ENCODE peak calls at places on chromosomes 13 and 19, in ten cellular contexts. T is GM12892, Q is tibial nerve, S is testis, A is IMR-90, B is upper lobe of left lung, P is GM12891, K is A549, X is ovary, F is body of pancreas. E is an unnamed sample.
A peak's percentile ranks its signal among the peaks of the same experiment; 100 is the strongest.

GRCh38 chr13:83325454-83325853 is 556.8 kb downstream of the SLITRK1 start:
- DNase-seq in T (no peak), Q (no peak), S (no peak), A (peak; percentile 86), B (no peak), P (no peak), K (no peak), X (no peak), F (no peak), E (no peak)

GRCh38 chr19:46678110-46678732 is 17.2 kb upstream of the DACT3 start:
- DNase-seq in T (peak; percentile 77), Q (no peak), S (no peak), A (no peak), B (peak; percentile 74), P (peak; percentile 73), K (peak; percentile 64), X (no peak), F (peak; percentile 18), E (no peak)

GRCh38 chr13:37375071-37375470 is 223.5 kb downstream of the POSTN start:
- DNase-seq in T (no peak), Q (no peak), S (no peak), A (no peak), B (no peak), P (no peak), K (no peak), X (no peak), F (no peak), E (no peak)

GRCh38 chr13:50589651-50590054 is 253.8 kb downstream of the DLEU7 start:
- DNase-seq in T (no peak), Q (no peak), S (no peak), A (peak; percentile 85), B (no peak), P (no peak), K (peak; percentile 9), X (no peak), F (no peak), E (no peak)

GRCh38 chr13:63409791-63410351 is 1994.2 kb upstream of the PCDH20 start:
- DNase-seq in T (no peak), Q (no peak), S (no peak), A (no peak), B (no peak), P (no peak), K (no peak), X (no peak), F (no peak), E (no peak)

GRCh38 chr19:58181902-58182576 is 822 bp upstream of the ZNF274 start:
- DNase-seq in T (no peak), Q (no peak), S (peak; percentile 86), A (no peak), B (no peak), P (no peak), K (peak; percentile 82), X (no peak), F (peak; percentile 24), E (peak; percentile 66)

GRCh38 chr13:85586422-85586831 is 212.8 kb downstream of the SLITRK6 start:
- DNase-seq in T (no peak), Q (no peak), S (no peak), A (peak; percentile 85), B (no peak), P (no peak), K (peak; percentile 85), X (no peak), F (no peak), E (peak; percentile 12)

GRCh38 chr19:12786950-12787349 is 4.3 kb upstream of the JUNB start:
- DNase-seq in T (no peak), Q (no peak), S (peak; percentile 44), A (no peak), B (no peak), P (no peak), K (no peak), X (no peak), F (no peak), E (no peak)

GRCh38 chr19:55777528-55777927 is 8.6 kb downstream of the RFPL4AL1 start:
- DNase-seq in T (no peak), Q (no peak), S (peak; percentile 61), A (no peak), B (no peak), P (no peak), K (no peak), X (no peak), F (no peak), E (peak; percentile 36)

GRCh38 chr13:94710881-94711560 is 1.3 kb downstream of the SOX21 start:
- DNase-seq in T (peak; percentile 48), Q (no peak), S (no peak), A (no peak), B (peak; percentile 85), P (peak; percentile 58), K (peak; percentile 42), X (no peak), F (no peak), E (no peak)

GRCh38 chr13:88887045-88887662 is 1216.0 kb downstream of the SLITRK5 start:
- DNase-seq in T (no peak), Q (no peak), S (no peak), A (no peak), B (no peak), P (no peak), K (no peak), X (no peak), F (no peak), E (no peak)

GRCh38 chr13:109139346-109139745 is 509.9 kb downstream of the MYO16 start:
- DNase-seq in T (no peak), Q (no peak), S (no peak), A (no peak), B (no peak), P (no peak), K (no peak), X (no peak), F (no peak), E (no peak)

GRCh38 chr13:73981595-73981994 is 152.6 kb downstream of the KLF12 start:
- DNase-seq in T (no peak), Q (no peak), S (no peak), A (peak; percentile 51), B (no peak), P (no peak), K (no peak), X (no peak), F (no peak), E (no peak)

GRCh38 chr19:54608205-54608604 is 14.8 kb downstream of the LILRA1 start:
- DNase-seq in T (no peak), Q (no peak), S (no peak), A (no peak), B (no peak), P (no peak), K (no peak), X (no peak), F (no peak), E (no peak)

GRCh38 chr19:49427855-49428546 is 2.8 kb downstream of the GFY start:
- DNase-seq in T (no peak), Q (no peak), S (no peak), A (no peak), B (peak; percentile 87), P (no peak), K (no peak), X (no peak), F (no peak), E (no peak)

GRCh38 chr19:45076029-45076850 is at the start of gene ZNF296:
- DNase-seq in T (peak; percentile 86), Q (peak; percentile 41), S (peak; percentile 70), A (no peak), B (peak; percentile 97), P (peak; percentile 85), K (peak; percentile 84), X (peak; percentile 57), F (peak; percentile 77), E (no peak)
- TF ChIP-seq POLR2A in T (peak; percentile 82), Q (no peak), S (no peak), A (no peak), B (no peak), P (peak; percentile 59), K (peak; percentile 93), X (no peak), F (peak; percentile 18), E (no peak)

GRCh38 chr19:6373813-6374108 is 1.2 kb downstream of the ALKBH7 start:
- DNase-seq in T (no peak), Q (no peak), S (no peak), A (no peak), B (no peak), P (no peak), K (no peak), X (no peak), F (no peak), E (no peak)
- TF ChIP-seq POLR2A in T (no peak), Q (no peak), S (no peak), A (no peak), B (no peak), P (no peak), K (no peak), X (no peak), F (no peak), E (no peak)

GRCh38 chr19:39386557-39386956 is 4.3 kb downstream of the PAF1 start:
- DNase-seq in T (no peak), Q (no peak), S (no peak), A (no peak), B (no peak), P (no peak), K (no peak), X (no peak), F (no peak), E (no peak)

GRCh38 chr19:39388657-39389056 is 2.2 kb downstream of the PAF1 start:
- DNase-seq in T (no peak), Q (no peak), S (no peak), A (no peak), B (no peak), P (no peak), K (no peak), X (no peak), F (no peak), E (no peak)

GRCh38 chr19:39382991-39383828 is 7.7 kb downstream of the PAF1 start:
- DNase-seq in T (no peak), Q (no peak), S (no peak), A (no peak), B (peak; percentile 62), P (no peak), K (no peak), X (no peak), F (no peak), E (no peak)

GRCh38 chr19:39384839-39385568 is 5.9 kb downstream of the PAF1 start:
- DNase-seq in T (no peak), Q (no peak), S (no peak), A (no peak), B (no peak), P (no peak), K (no peak), X (no peak), F (no peak), E (no peak)

GRCh38 chr19:39385629-39386411 is 5.1 kb downstream of the PAF1 start:
- DNase-seq in T (no peak), Q (no peak), S (no peak), A (no peak), B (peak; percentile 69), P (no peak), K (no peak), X (no peak), F (no peak), E (no peak)
- TF ChIP-seq POLR2A in T (no peak), Q (no peak), S (no peak), A (no peak), B (no peak), P (no peak), K (no peak), X (no peak), F (no peak), E (no peak)

DNA sequence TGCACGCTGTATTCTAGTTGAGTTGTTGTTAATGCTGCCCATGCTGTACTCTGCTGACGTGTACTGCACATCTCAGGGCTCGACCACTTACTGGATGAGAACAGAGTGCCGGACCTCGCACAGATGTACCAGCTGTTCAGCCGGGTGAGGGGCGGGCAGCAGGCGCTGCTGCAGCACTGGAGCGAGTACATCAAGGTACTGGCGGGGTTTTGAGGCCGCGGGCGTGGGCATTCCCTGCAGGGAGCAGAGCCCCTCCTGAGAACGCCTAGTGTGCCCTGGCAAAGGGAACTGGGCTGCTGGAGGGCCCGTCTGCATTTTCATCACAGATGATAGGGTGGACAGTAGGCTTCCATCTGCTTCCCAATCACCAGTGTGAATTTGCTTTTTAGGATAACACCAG is 29.9 kb downstream of the CUL4A start:
- DNase-seq in T (no peak), Q (no peak), S (no peak), A (no peak), B (no peak), P (no peak), K (no peak), X (no peak), F (no peak), E (no peak)
- TF ChIP-seq POLR2A in T (no peak), Q (no peak), S (no peak), A (no peak), B (no peak), P (no peak), K (no peak), X (no peak), F (no peak), E (no peak)

E was measured in H54.